ENCODE peak calls at places on chromosomes 16 and 17, in nine cellular contexts. I is thoracic aorta, G is cardiac fibroblast, Z is colonic mucosa, H is fibroblast of pulmonary artery, Q is lower leg skin, L is endothelial cell, F is choroid plexus epithelial cell, A is AG10803. C is an unnamed sample.

GRCh38 chr17:40251576-40251975 is 32.5 kb downstream of the WIPF2 start:
- DNase-seq in I (no peak), G (peak; percentile 85), Z (peak; percentile 47), H (peak; percentile 88), Q (peak; percentile 56), L (no peak), F (peak; percentile 75), A (peak; percentile 88), C (no peak)

GRCh38 chr17:55576237-55576998 is 65.2 kb upstream of the SMIM36 start:
- DNase-seq in I (no peak), G (peak; percentile 66), Z (no peak), H (peak; percentile 42), Q (no peak), L (no peak), F (peak; percentile 88), A (peak; percentile 67), C (peak; percentile 81)

GRCh38 chr17:39759204-39759603 is 21.5 kb downstream of the GRB7 start:
- DNase-seq in I (no peak), G (no peak), Z (no peak), H (no peak), Q (peak; percentile 49), L (no peak), F (no peak), A (no peak), C (no peak)

GRCh38 chr16:31344712-31345111 is 10.3 kb upstream of the ITGAX start:
- DNase-seq in I (no peak), G (no peak), Z (no peak), H (no peak), Q (no peak), L (no peak), F (no peak), A (no peak), C (no peak)

GRCh38 chr16:12837344-12837743 is 33.7 kb upstream of the CPPED1 start:
- DNase-seq in I (no peak), G (no peak), Z (no peak), H (no peak), Q (no peak), L (no peak), F (no peak), A (no peak), C (no peak)

GRCh38 chr16:89210904-89211515 is 6.5 kb upstream of the ZNF778 start:
- DNase-seq in I (no peak), G (no peak), Z (no peak), H (no peak), Q (no peak), L (no peak), F (no peak), A (peak; percentile 55), C (no peak)

GRCh38 chr17:57707892-57708291 is 37.2 kb downstream of the CCDC182 start:
- DNase-seq in I (no peak), G (no peak), Z (no peak), H (peak; percentile 3), Q (no peak), L (peak; percentile 49), F (peak; percentile 8), A (no peak), C (peak; percentile 55)

GRCh38 chr17:258906-259305 is 77.5 kb upstream of the DOC2B start:
- DNase-seq in I (no peak), G (no peak), Z (peak; percentile 12), H (no peak), Q (peak; percentile 76), L (no peak), F (no peak), A (no peak), C (no peak)

GRCh38 chr17:48081858-48082257 is 19.4 kb downstream of the CBX1 start:
- DNase-seq in I (no peak), G (no peak), Z (no peak), H (no peak), Q (no peak), L (no peak), F (no peak), A (no peak), C (no peak)

GRCh38 chr16:76656951-76657498 is 379.8 kb downstream of the CNTNAP4 start:
- DNase-seq in I (no peak), G (no peak), Z (no peak), H (no peak), Q (no peak), L (no peak), F (no peak), A (no peak), C (no peak)

GRCh38 chr17:9162275-9162985 is 141.1 kb downstream of the NTN1 start:
- DNase-seq in I (peak; percentile 84), G (no peak), Z (no peak), H (no peak), Q (no peak), L (no peak), F (no peak), A (no peak), C (no peak)

GRCh38 chr17:51765558-51766145 is 392.9 kb downstream of the CA10 start:
- DNase-seq in I (no peak), G (no peak), Z (no peak), H (no peak), Q (no peak), L (no peak), F (no peak), A (no peak), C (no peak)

GRCh38 chr17:58320163-58320558 is 8.4 kb downstream of the TSPOAP1 start:
- DNase-seq in I (no peak), G (no peak), Z (no peak), H (no peak), Q (no peak), L (no peak), F (no peak), A (no peak), C (no peak)

GRCh38 chr16:85724936-85725335 is 26.0 kb downstream of the C16orf74 start:
- DNase-seq in I (no peak), G (no peak), Z (no peak), H (no peak), Q (no peak), L (no peak), F (no peak), A (no peak), C (no peak)

GRCh38 chr16:85731179-85731578 is 19.7 kb downstream of the C16orf74 start:
- DNase-seq in I (no peak), G (no peak), Z (no peak), H (no peak), Q (no peak), L (no peak), F (no peak), A (no peak), C (no peak)

GRCh38 chr16:85729907-85730465 is 20.9 kb downstream of the C16orf74 start:
- DNase-seq in I (no peak), G (no peak), Z (no peak), H (no peak), Q (no peak), L (no peak), F (no peak), A (no peak), C (no peak)

GRCh38 chr16:85729452-85729851 is 21.4 kb downstream of the C16orf74 start:
- DNase-seq in I (no peak), G (no peak), Z (no peak), H (no peak), Q (no peak), L (no peak), F (no peak), A (no peak), C (no peak)

GRCh38 chr16:85728879-85729278 is 22.0 kb downstream of the C16orf74 start:
- DNase-seq in I (no peak), G (no peak), Z (no peak), H (no peak), Q (no peak), L (peak; percentile 37), F (no peak), A (no peak), C (no peak)
- TF ChIP-seq CTCF in I (no peak), G (peak; percentile 30), Z (no peak), H (peak; percentile 33), Q (no peak), L (peak; percentile 38), F (peak; percentile 40), A (peak; percentile 17), C (no peak)

GRCh38 chr17:38579934-38580333 is 25.8 kb downstream of the SRCIN1 start:
- DNase-seq in I (no peak), G (peak; percentile 53), Z (no peak), H (peak; percentile 42), Q (no peak), L (peak; percentile 46), F (peak; percentile 32), A (no peak), C (no peak)
- TF ChIP-seq CTCF in I (no peak), G (peak; percentile 28), Z (no peak), H (peak; percentile 13), Q (no peak), L (no peak), F (peak; percentile 33), A (peak; percentile 17), C (no peak)

GRCh38 chr16:1154291-1154886 is 1.5 kb downstream of the CACNA1H start:
- DNase-seq in I (no peak), G (no peak), Z (no peak), H (no peak), Q (no peak), L (no peak), F (no peak), A (no peak), C (no peak)

GRCh38 chr16:1151424-1152122 is 1.3 kb upstream of the CACNA1H start:
- DNase-seq in I (no peak), G (no peak), Z (no peak), H (no peak), Q (no peak), L (no peak), F (no peak), A (no peak), C (no peak)

GRCh38 chr16:1153480-1154160 is 714 bp downstream of the CACNA1H start:
- DNase-seq in I (no peak), G (no peak), Z (no peak), H (no peak), Q (no peak), L (peak; percentile 30), F (no peak), A (no peak), C (no peak)

GRCh38 chr16:1152123-1152638 is 725 bp upstream of the CACNA1H start:
- DNase-seq in I (no peak), G (no peak), Z (no peak), H (no peak), Q (no peak), L (peak; percentile 26), F (no peak), A (no peak), C (no peak)

DNA sequence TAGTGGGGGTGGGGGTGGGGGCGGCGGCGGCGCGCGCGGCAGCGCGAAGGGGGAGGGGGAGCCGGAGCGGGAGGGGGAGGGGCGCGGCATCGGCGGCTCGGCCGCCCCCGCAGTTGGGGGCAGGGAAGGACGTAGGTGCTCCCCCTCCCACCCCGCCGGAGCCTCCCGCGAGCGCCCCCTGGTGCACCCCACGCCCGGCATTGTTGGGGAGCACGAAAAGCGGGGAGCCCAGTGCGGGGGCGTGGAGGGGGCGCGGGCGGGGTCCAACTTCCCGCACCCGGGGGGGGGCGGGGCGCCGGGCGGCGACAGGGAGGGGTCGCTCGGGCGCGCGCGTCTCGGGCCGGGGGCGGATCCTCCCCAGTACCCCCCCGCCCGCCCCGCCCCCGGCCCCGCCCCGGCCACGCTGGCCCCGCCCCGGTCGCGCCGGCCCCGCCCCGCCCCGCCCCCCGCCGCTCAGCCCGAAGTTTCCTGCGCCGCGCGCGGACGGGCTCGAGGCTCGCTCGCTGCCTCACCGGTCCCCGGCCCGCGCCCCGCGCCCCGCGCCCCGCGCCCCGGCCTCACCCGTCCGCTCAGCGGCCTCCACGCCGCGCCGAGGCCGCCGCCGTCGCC is at the start of gene CACNA1H:
- DNase-seq in I (no peak), G (no peak), Z (no peak), H (no peak), Q (no peak), L (peak; percentile 49), F (no peak), A (no peak), C (no peak)
- TF ChIP-seq CTCF in I (no peak), G (no peak), Z (no peak), H (no peak), Q (no peak), L (peak; percentile 48), F (peak; percentile 15), A (no peak), C (peak; percentile 54)

GRCh38 chr16:68825427-68825826 is 17.9 kb upstream of the TANGO6 start:
- DNase-seq in I (no peak), G (no peak), Z (peak; percentile 34), H (no peak), Q (no peak), L (no peak), F (no peak), A (no peak), C (no peak)
- TF ChIP-seq CTCF in I (no peak), G (no peak), Z (no peak), H (no peak), Q (no peak), L (no peak), F (no peak), A (no peak), C (no peak)